ENCODE peak calls at places on chromosomes 5 and 9, in seven cellular contexts. P is left ventricle myocardium inferior; A is heart right ventricle; Z is right atrium auricular region; Q is CD8-positive, alpha-beta T cell; C is mammary epithelial cell; R is neural progenitor cell. S is an unnamed sample.

GRCh38 chr9:19161257-19162025 is 34.1 kb upstream of the PLIN2 start:
- DNase-seq in P (no peak), A (no peak), Z (peak), Q (no peak), C (peak), R (no peak), S (peak)

GRCh38 chr9:128920381-128921058 is at the start of gene PHYHD1:
- DNase-seq in P (peak), A (peak), Z (peak), Q (no peak), C (no peak), R (no peak), S (no peak)

GRCh38 chr9:6869081-6869948 is 111.5 kb downstream of the KDM4C start:
- DNase-seq in P (no peak), A (no peak), Z (no peak), Q (no peak), C (no peak), R (no peak), S (no peak)

GRCh38 chr9:88949425-88949824 is 41.8 kb upstream of the S1PR3 start:
- DNase-seq in P (peak), A (peak), Z (no peak), Q (no peak), C (no peak), R (peak), S (no peak)

GRCh38 chr5:124736111-124736813 is 10.2 kb downstream of the ZNF608 start:
- DNase-seq in P (no peak), A (no peak), Z (no peak), Q (no peak), C (no peak), R (no peak), S (no peak)

GRCh38 chr5:140311011-140311467 is 8.1 kb upstream of the PFDN1 start:
- DNase-seq in P (no peak), A (no peak), Z (no peak), Q (no peak), C (peak), R (no peak), S (no peak)

GRCh38 chr5:137201876-137202275 is 297.2 kb downstream of the SPOCK1 start:
- DNase-seq in P (no peak), A (no peak), Z (peak), Q (no peak), C (peak), R (no peak), S (no peak)

GRCh38 chr5:96293966-96294886 is 138.8 kb downstream of the PCSK1 start:
- DNase-seq in P (no peak), A (no peak), Z (no peak), Q (no peak), C (no peak), R (no peak), S (no peak)

GRCh38 chr5:68303038-68303738 is 87.6 kb downstream of the PIK3R1 start:
- DNase-seq in P (no peak), A (no peak), Z (no peak), Q (no peak), C (peak), R (no peak), S (no peak)

GRCh38 chr5:56898213-56898612 is 11.2 kb upstream of the SETD9 start:
- DNase-seq in P (no peak), A (no peak), Z (no peak), Q (no peak), C (no peak), R (no peak), S (no peak)

GRCh38 chr5:159451197-159452052 is 121.1 kb upstream of the IL12B start:
- DNase-seq in P (no peak), A (no peak), Z (peak), Q (no peak), C (peak), R (no peak), S (no peak)

GRCh38 chr5:36590513-36591286 is 15.7 kb upstream of the SLC1A3 start:
- DNase-seq in P (no peak), A (no peak), Z (no peak), Q (no peak), C (no peak), R (peak), S (no peak)

DNA sequence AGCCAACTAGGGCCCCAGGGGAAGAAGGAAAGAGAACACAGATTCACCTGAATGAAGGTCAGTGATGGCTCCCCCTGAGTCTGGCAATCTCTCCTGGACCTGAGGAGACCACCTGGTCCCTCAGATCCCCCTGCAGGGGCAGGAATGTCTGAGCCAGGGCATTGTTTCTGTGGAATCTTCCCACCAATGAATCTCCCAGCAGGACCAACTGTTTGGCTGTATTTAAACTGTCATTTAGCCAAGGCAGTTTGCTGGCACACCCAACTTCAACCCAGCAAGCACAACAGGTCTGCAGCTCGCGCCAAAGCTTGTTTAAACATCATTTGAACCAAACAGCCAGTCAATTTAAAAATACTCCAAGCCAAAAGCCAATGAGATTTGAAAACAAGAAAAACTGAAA is 92.6 kb downstream of the SH3TC2 start:
- DNase-seq in P (no peak), A (no peak), Z (no peak), Q (no peak), C (no peak), R (peak), S (no peak)
- H3K27ac ChIP-seq in P (peak), A (peak), Z (peak), Q (no peak), C (no peak), R (no peak), S (no peak)

GRCh38 chr9:13688223-13688989 is 408.9 kb upstream of the MPDZ start:
- DNase-seq in P (no peak), A (no peak), Z (no peak), Q (no peak), C (peak), R (peak), S (no peak)
- TF ChIP-seq CTCF in P (no peak), A (no peak), Z (no peak), Q (no peak), C (no peak), R (no peak), S (no peak)

DNA sequence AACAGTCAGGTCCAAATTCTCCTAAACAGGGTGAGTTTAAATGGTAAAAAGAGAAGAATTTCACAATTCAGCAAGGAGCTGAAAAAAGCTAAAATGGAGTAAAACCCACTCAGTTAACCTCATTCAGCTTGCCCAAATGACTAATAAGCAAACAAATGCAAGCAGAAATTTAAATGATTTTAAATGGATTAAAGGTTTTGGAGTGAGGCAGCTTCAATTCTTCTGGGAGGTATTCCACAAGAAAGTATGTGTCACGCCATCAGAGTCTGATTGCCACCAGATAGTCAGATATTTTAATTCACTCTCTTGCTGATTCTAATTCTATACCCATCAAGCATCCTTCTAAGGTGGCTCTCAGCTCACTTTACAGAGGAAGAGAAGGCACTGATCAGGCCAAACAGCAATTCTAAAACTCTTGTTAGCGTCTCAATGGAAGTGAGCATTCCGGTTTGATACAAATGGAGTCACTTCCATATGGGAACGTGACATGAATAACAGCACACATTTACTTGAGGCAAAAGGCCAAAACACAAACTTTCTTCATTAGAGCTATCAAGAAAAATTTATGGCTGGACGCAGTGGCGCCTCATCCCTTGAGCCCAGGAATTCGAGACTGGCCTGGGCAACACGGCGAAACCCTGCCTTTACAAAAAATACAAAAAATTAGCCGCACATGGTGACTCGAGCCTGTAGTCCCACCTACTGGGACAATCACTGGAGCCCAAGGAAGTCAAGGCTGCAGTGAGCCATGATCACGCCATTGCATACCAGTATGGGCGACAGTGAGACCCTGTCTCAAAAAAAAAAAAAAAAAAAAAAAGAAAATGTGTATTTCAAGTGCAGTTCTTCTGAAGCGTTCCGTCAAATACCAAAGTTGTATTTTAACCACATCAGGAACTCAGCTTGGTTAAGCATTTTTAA is 2.0 kb downstream of the CLK4 start:
- DNase-seq in P (no peak), A (no peak), Z (no peak), Q (no peak), C (peak), R (peak), S (no peak)
- H3K27ac ChIP-seq in P (no peak), A (peak), Z (peak), Q (no peak), C (peak), R (no peak), S (no peak)

GRCh38 chr9:91740713-91741112 is 209.3 kb downstream of the ROR2 start:
- DNase-seq in P (peak), A (no peak), Z (peak), Q (no peak), C (no peak), R (no peak), S (no peak)
- TF ChIP-seq CTCF in P (peak), A (no peak), Z (peak), Q (no peak), C (no peak), R (peak), S (no peak)